ENCODE peak calls at places on chromosomes 7 and 10, in six cellular contexts. U, Q, K, R, E and S are unnamed samples.

GRCh38 chr10:13173619-13174018 is 12.3 kb downstream of the MCM10 start:
- DNase-seq in U (no peak), Q (no peak), K (no peak), R (no peak), E (no peak), S (no peak)

GRCh38 chr10:34764347-34764991 is 50.6 kb downstream of the PARD3 start:
- DNase-seq in U (no peak), Q (no peak), K (no peak), R (no peak), E (no peak), S (no peak)

GRCh38 chr10:61320996-61321395 is 132.2 kb downstream of the TMEM26 start:
- DNase-seq in U (no peak), Q (no peak), K (no peak), R (no peak), E (no peak), S (no peak)

GRCh38 chr10:127386606-127387327 is 162.3 kb upstream of the NPS start:
- DNase-seq in U (no peak), Q (no peak), K (peak), R (no peak), E (no peak), S (no peak)

GRCh38 chr10:49280001-49280408 is 19.0 kb upstream of the C10orf71 start:
- DNase-seq in U (peak), Q (no peak), K (no peak), R (peak), E (no peak), S (peak)

GRCh38 chr10:125396651-125397050 is 236.3 kb upstream of the CTBP2 start:
- DNase-seq in U (peak), Q (peak), K (no peak), R (no peak), E (no peak), S (no peak)

GRCh38 chr7:48671656-48672055 is 252.7 kb upstream of the CDC14C start:
- DNase-seq in U (no peak), Q (no peak), K (no peak), R (no peak), E (no peak), S (no peak)

GRCh38 chr7:82235710-82236109 is 207.9 kb downstream of the CACNA2D1 start:
- DNase-seq in U (peak), Q (no peak), K (no peak), R (peak), E (no peak), S (peak)

GRCh38 chr10:132632851-132633684 is 95.5 kb downstream of the INPP5A start:
- DNase-seq in U (peak), Q (no peak), K (peak), R (peak), E (peak), S (no peak)

DNA sequence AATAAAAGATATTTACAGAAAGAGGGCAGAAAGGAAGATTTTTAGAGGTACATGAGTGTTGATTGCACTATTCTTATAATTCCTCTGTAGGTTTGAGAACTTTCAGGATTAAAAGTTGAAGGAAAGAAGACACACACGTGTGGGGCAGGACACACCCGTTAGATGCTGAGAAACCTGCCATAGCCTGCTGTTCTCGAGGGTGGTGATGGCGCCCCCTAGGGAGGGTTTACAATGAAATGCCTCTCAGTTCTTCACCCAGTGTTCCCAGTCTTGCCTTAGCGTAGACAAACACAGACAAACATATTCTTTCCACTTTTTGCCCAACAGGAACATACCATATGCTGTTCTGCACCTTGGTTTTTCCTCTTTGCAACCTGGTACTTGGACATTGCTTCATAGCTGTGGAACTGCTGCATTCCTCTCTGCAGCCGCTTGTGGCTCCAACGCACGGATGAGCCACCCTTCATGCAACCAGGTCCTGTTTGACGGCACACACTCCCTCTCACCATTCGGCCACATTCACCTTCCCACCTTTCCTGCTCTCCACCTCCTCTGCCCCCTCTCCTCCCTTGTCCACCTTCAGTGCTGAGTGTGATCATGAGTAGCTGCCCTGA is 23.3 kb upstream of the HSPA12A start:
- DNase-seq in U (peak), Q (no peak), K (peak), R (no peak), E (no peak), S (peak)
- TF ChIP-seq CTCF in U (peak), Q (no peak), K (peak), R (peak), E (peak), S (peak)

GRCh38 chr7:28062197-28062988 is 118.2 kb downstream of the JAZF1 start:
- DNase-seq in U (peak), Q (peak), K (peak), R (peak), E (peak), S (peak)

GRCh38 chr7:28055161-28055544 is 125.4 kb downstream of the JAZF1 start:
- DNase-seq in U (no peak), Q (no peak), K (no peak), R (no peak), E (no peak), S (no peak)

GRCh38 chr7:28061824-28062196 is 118.8 kb downstream of the JAZF1 start:
- DNase-seq in U (peak), Q (no peak), K (no peak), R (no peak), E (no peak), S (no peak)

GRCh38 chr7:28065308-28065707 is 115.3 kb downstream of the JAZF1 start:
- DNase-seq in U (peak), Q (peak), K (no peak), R (peak), E (no peak), S (no peak)

DNA sequence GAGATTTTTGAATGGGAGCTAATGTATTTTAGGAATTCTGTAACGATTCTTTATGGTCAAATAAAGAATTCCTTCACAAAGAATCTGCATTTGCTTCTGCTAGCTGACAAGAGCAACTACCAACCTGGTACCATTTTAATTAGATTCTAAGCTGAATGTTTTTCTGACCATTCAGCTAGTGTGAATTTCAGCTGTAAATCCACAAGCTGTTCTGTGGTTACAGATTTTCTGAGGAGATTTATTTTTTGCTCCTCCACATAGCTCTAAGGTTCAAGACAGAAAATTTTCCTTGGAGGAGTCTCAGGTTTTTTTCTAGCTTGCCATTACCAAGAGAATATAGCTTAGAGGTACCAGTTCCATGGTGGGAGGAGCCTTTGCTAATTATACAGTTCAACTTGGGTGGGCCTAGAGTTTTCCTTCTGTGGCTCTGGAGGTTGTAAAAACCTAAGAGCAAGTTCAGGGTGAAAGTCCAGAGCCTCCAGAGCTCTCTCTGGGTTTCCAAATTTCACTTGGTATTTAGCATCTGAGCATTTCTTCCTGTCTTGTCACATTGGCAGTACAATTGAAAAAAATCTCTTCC is 120.1 kb downstream of the JAZF1 start:
- DNase-seq in U (no peak), Q (no peak), K (no peak), R (no peak), E (no peak), S (no peak)
- TF ChIP-seq CTCF in U (no peak), Q (no peak), K (no peak), R (no peak), E (no peak), S (no peak)

GRCh38 chr7:1639578-1640175 is 30.4 kb upstream of the ELFN1 start:
- DNase-seq in U (no peak), Q (no peak), K (no peak), R (no peak), E (peak), S (no peak)

GRCh38 chr7:1641173-1641572 is 28.9 kb upstream of the ELFN1 start:
- DNase-seq in U (no peak), Q (no peak), K (no peak), R (no peak), E (peak), S (no peak)

GRCh38 chr7:1641661-1642260 is 28.3 kb upstream of the ELFN1 start:
- DNase-seq in U (no peak), Q (no peak), K (no peak), R (no peak), E (peak), S (no peak)

GRCh38 chr7:1639071-1639470 is 31.0 kb upstream of the ELFN1 start:
- DNase-seq in U (no peak), Q (no peak), K (no peak), R (no peak), E (peak), S (no peak)

DNA sequence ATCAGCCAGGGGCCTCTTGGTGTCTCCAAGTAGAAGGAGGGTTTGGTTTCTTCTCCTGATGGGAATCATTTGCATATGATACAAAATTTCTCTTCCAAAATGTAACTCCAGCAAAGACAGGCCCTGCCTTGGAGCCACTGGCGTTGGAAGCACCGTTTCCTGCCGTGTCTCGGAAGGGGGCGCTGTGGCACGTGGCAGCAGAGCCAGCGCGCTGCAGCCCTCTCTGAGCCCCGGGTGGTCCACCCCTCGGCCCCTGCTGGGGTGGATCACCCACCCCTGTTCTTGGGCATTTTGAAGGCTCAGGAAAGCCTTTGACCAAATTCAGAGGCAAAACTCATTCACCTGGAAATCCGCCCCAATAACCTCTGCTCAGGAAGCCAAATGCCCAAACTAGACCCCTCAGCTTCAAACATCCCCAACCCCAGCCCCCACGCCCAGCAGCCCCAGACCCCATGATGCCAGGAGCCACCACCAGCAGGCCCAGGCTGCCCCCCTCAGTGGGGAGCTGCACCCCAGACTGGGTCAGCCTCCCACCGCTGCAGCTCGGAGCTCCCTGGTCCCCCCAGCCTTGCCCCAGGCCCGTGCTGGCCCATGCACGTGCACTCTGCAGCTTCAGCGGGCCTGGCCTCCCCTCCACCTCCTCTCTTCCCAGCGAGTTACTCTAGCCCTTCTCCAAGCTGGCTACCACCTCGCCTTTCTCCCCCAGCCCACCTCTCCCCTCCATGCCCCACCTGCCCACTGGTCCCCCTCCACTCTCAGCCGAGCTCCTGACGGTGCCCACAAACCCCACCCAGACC is 29.5 kb upstream of the ELFN1 start:
- DNase-seq in U (no peak), Q (no peak), K (no peak), R (no peak), E (peak), S (no peak)
- TF ChIP-seq CTCF in U (no peak), Q (no peak), K (peak), R (no peak), E (no peak), S (no peak)

GRCh38 chr7:2687881-2688318 is at the start of gene AMZ1:
- DNase-seq in U (no peak), Q (no peak), K (no peak), R (no peak), E (no peak), S (no peak)

GRCh38 chr7:2689343-2689847 is 1.4 kb downstream of the AMZ1 start:
- DNase-seq in U (no peak), Q (no peak), K (no peak), R (no peak), E (no peak), S (no peak)

GRCh38 chr7:2688409-2689342 is 674 bp downstream of the AMZ1 start:
- DNase-seq in U (peak), Q (no peak), K (peak), R (no peak), E (no peak), S (no peak)

GRCh38 chr7:2691223-2691818 is 3.3 kb downstream of the AMZ1 start:
- DNase-seq in U (no peak), Q (no peak), K (no peak), R (no peak), E (no peak), S (no peak)

GRCh38 chr7:2689951-2690705 is 2.1 kb downstream of the AMZ1 start:
- DNase-seq in U (peak), Q (no peak), K (no peak), R (peak), E (no peak), S (no peak)
- TF ChIP-seq CTCF in U (no peak), Q (no peak), K (no peak), R (no peak), E (no peak), S (no peak)

GRCh38 chr7:124275411-124275810 is 242.5 kb upstream of the TMEM229A start:
- DNase-seq in U (no peak), Q (no peak), K (no peak), R (no peak), E (no peak), S (no peak)

DNA sequence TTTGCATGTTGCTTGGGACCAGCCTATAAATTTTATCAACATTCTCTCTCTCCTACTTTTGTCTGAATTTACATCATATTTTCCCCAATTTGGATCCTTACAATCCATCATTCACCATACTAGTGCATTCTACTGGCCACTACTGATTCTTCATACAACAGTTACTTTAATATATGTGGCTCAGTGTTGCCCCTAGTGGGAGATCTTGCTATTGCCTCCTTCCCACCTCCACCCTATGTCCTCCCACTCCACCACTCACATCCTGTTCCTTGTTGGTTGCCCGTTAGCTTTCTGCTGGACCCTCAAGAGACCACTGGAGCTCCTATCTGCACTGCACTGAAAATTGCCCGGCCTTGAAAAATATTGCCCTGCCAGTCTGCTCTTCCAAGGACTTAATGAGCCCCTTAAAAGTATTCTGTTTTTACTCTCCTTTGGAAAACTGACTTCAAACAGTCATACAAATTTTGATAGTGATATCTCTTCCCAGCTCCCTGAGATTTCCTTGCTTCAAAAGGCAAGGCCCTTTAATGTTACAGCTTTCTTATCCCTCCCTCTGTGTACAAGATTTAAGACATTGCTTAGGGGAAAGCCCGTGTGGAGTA is 243.2 kb upstream of the TMEM229A start:
- DNase-seq in U (peak), Q (no peak), K (peak), R (peak), E (no peak), S (peak)
- TF ChIP-seq CTCF in U (peak), Q (no peak), K (peak), R (peak), E (peak), S (peak)

DNA sequence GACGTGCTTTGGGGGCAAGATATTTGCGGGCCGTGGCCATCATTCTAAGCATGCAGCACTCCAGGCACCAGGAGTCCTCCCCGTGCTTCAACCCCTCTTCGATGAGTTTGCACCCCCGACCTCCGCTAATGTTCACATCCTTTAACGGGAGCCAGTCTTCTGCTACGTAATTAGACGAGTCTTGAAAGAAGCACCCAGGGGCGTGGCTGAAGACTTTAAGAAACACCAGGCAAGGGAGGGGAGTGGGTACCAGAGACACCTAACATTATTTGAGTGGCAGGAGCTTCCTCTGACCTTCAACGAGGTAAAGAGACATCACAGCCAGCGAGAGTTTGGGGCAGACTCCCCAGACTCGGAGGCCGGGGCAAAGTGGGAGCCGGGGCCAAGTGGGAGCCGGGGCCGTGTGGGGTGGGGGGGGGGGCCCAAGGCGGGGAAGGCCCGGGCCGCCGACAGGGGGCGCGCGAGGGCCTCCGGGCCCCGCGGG is 31.1 kb upstream of the TOMM7 start:
- DNase-seq in U (no peak), Q (peak), K (peak), R (peak), E (no peak), S (peak)
- TF ChIP-seq CTCF in U (peak), Q (peak), K (peak), R (no peak), E (no peak), S (no peak)

GRCh38 chr7:126228356-126229061 is 1024.2 kb downstream of the GRM8 start:
- DNase-seq in U (no peak), Q (no peak), K (no peak), R (no peak), E (no peak), S (no peak)
- TF ChIP-seq CTCF in U (no peak), Q (no peak), K (no peak), R (no peak), E (no peak), S (no peak)

GRCh38 chr10:118621304-118621942 is 26.0 kb upstream of the PRLHR start:
- DNase-seq in U (no peak), Q (no peak), K (no peak), R (no peak), E (no peak), S (no peak)

GRCh38 chr10:118610577-118610976 is 15.1 kb upstream of the PRLHR start:
- DNase-seq in U (no peak), Q (peak), K (no peak), R (no peak), E (no peak), S (no peak)

GRCh38 chr10:118615888-118616287 is 20.4 kb upstream of the PRLHR start:
- DNase-seq in U (peak), Q (no peak), K (no peak), R (no peak), E (no peak), S (no peak)
- TF ChIP-seq CTCF in U (peak), Q (no peak), K (no peak), R (no peak), E (no peak), S (no peak)